ENCODE peak calls at places on chromosomes 3 and 15, in ten cellular contexts. S is thoracic aorta, R is kidney, I is cardiac muscle cell, Y is esophagus squamous epithelium, C is right cardiac atrium, J is heart right ventricle, M is stomach, H is SJSA1, P is uterus. D is an unnamed sample. For H3K4me1, the result is how much of the 10 kb centered on the place peaks cover.

GRCh38 chr3:14899993-14900618 is 47.3 kb upstream of the NR2C2 start:
- DNase-seq in Y (no peak), M (peak), R (no peak), J (no peak), I (no peak), P (no peak), C (no peak), S (no peak), H (no peak), D (no peak)

GRCh38 chr3:8793242-8793641 is 23.8 kb upstream of the OXTR start:
- DNase-seq in M (no peak), J (no peak), Y (no peak), S (no peak), P (no peak), C (no peak), R (no peak), I (peak), H (peak), D (no peak)

GRCh38 chr3:127682576-127682975 is 9.8 kb downstream of the ABTB1 start:
- DNase-seq in R (peak), I (no peak), S (no peak), Y (no peak), C (no peak), P (peak), J (no peak), M (peak), H (no peak), D (no peak)

GRCh38 chr15:100596792-100597191 is 5.2 kb downstream of the LINS1 start:
- DNase-seq in R (peak), M (peak), J (no peak), I (peak), Y (no peak), C (peak), S (peak), H (no peak), P (no peak), D (no peak)

GRCh38 chr3:176964656-176965055 is 232.6 kb downstream of the TBL1XR1 start:
- DNase-seq in Y (no peak), C (no peak), P (no peak), J (no peak), M (no peak), S (no peak), H (no peak), I (peak), R (no peak), D (no peak)

GRCh38 chr15:101149864-101150722 is 101.8 kb downstream of the CHSY1 start:
- DNase-seq in I (no peak), M (no peak), S (no peak), J (no peak), R (no peak), Y (no peak), P (no peak), H (no peak), C (no peak), D (no peak)

GRCh38 chr15:90376789-90377188 is 11.3 kb upstream of the IQGAP1 start:
- DNase-seq in P (no peak), M (peak), I (no peak), J (no peak), C (no peak), R (no peak), Y (no peak), H (no peak), S (no peak), D (peak)

GRCh38 chr3:112120485-112120836 is 12.6 kb downstream of the GCSAM start:
- DNase-seq in C (no peak), J (no peak), P (no peak), S (no peak), H (no peak), Y (no peak), R (no peak), I (no peak), M (no peak), D (no peak)

GRCh38 chr15:70281811-70282307 is 184.1 kb upstream of the TLE3 start:
- DNase-seq in S (no peak), C (no peak), J (no peak), H (peak), I (peak), P (no peak), R (no peak), M (no peak), Y (no peak), D (no peak)

GRCh38 chr3:16402451-16402850 is 111.0 kb downstream of the RFTN1 start:
- DNase-seq in P (no peak), Y (no peak), H (no peak), R (no peak), J (no peak), S (no peak), C (no peak), M (no peak), I (peak), D (no peak)

GRCh38 chr3:55000546-55000945 is 72.7 kb upstream of the LRTM1 start:
- DNase-seq in S (no peak), C (peak), P (no peak), R (no peak), J (no peak), H (peak), I (peak), M (no peak), Y (no peak), D (peak)

GRCh38 chr15:100438570-100438969 is 90.2 kb downstream of the CERS3 start:
- DNase-seq in Y (no peak), M (peak), S (no peak), R (no peak), J (peak), I (peak), C (peak), P (peak), H (no peak), D (peak)

GRCh38 chr3:4994144-4994730 is 15.0 kb downstream of the BHLHE40 start:
- DNase-seq in P (no peak), S (no peak), I (no peak), R (no peak), M (no peak), H (peak), Y (no peak), C (no peak), J (no peak), D (no peak)

GRCh38 chr15:42063122-42063848 is 31.1 kb downstream of the PLA2G4D start:
- DNase-seq in H (no peak), C (no peak), R (no peak), M (no peak), I (no peak), S (no peak), J (no peak), Y (no peak), P (no peak), D (no peak)

GRCh38 chr3:9183011-9183410 is 66.4 kb downstream of the SRGAP3 start:
- DNase-seq in P (no peak), C (no peak), S (no peak), Y (no peak), M (no peak), R (no peak), J (peak), H (no peak), I (no peak), D (no peak)

GRCh38 chr3:52536112-52536368 is 365 bp upstream of the UQCC5 start:
- DNase-seq in M (no peak), C (no peak), Y (no peak), S (no peak), H (no peak), P (no peak), R (no peak), J (no peak), I (no peak), D (no peak)

GRCh38 chr15:35784745-35785144 is 238.8 kb upstream of the DPH6 start:
- DNase-seq in P (no peak), J (no peak), R (no peak), I (peak), C (no peak), M (no peak), S (no peak), H (no peak), Y (no peak), D (no peak)

GRCh38 chr3:34957707-34958106 is 681.6 kb upstream of the ARPP21 start:
- DNase-seq in Y (no peak), M (no peak), P (no peak), C (no peak), J (no peak), H (no peak), I (peak), S (no peak), R (no peak), D (no peak)

GRCh38 chr3:160401301-160402095 is 2.0 kb downstream of the SMC4 start:
- DNase-seq in H (peak), Y (no peak), P (no peak), J (no peak), C (no peak), I (peak), R (no peak), S (no peak), M (peak), D (no peak)

GRCh38 chr15:41727143-41727542 is 47.1 kb upstream of the MAPKBP1 start:
- DNase-seq in S (no peak), R (no peak), P (no peak), I (peak), H (no peak), Y (no peak), M (no peak), J (no peak), C (no peak), D (no peak)

GRCh38 chr15:99447497-99448371 is 118.0 kb upstream of the MEF2A start:
- DNase-seq in M (peak), S (no peak), J (no peak), R (peak), P (no peak), I (peak), H (peak), C (no peak), Y (no peak), D (no peak)

GRCh38 chr15:61634837-61635236 is 405.7 kb upstream of the RORA start:
- DNase-seq in R (no peak), M (no peak), J (no peak), P (no peak), S (no peak), Y (no peak), H (no peak), I (no peak), C (no peak), D (no peak)

GRCh38 chr3:120449701-120450216 is 1.0 kb downstream of the FSTL1 start:
- DNase-seq in P (peak), H (peak), Y (no peak), R (no peak), C (no peak), I (peak), M (no peak), J (no peak), S (no peak), D (no peak)

GRCh38 chr3:190486201-190486865 is 27.6 kb upstream of the IL1RAP start:
- DNase-seq in Y (no peak), R (no peak), P (no peak), J (no peak), S (no peak), H (no peak), I (peak), M (no peak), C (no peak), D (no peak)

GRCh38 chr15:70376929-70377691 is 279.4 kb upstream of the TLE3 start:
- DNase-seq in H (peak), M (peak), I (peak), S (no peak), C (peak), Y (no peak), J (peak), R (no peak), P (peak), D (peak)

DNA sequence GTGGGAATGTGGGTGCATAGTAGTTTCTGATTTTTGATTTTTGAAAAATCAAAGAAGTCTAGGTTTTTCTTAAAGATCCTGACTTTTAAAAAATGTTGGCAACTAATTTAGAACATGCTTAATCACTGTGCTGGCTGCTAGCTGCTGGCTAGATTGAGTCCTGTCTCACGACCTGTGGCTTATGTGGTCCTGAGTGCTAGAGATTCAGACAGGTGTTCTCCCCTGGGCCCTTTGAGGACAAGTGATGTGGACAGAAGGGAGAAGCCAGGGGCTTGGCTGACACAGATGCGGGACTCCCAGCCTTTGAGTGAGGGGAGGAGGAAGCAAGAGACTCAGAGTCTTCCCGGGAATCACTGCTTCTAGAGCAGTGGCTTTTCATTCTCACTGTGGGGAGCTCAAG is 47.5 kb downstream of the CORO2B start:
- DNase-seq in M (no peak), Y (no peak), S (no peak), P (no peak), C (no peak), H (no peak), R (no peak), J (no peak), I (no peak), D (no peak)
- H3K4me1 ChIP-seq in M (under half), Y (under half), S (under half), P (under half), C (under half), H (under half), R (under half), J (under half), I (under half), D (under half)

GRCh38 chr3:23590424-23590823 is 215.3 kb upstream of the UBE2E1 start:
- DNase-seq in J (no peak), R (no peak), S (no peak), M (no peak), C (no peak), H (no peak), P (no peak), Y (no peak), I (no peak), D (no peak)
- H3K4me3 ChIP-seq in J (no peak), R (no peak), S (no peak), M (no peak), C (no peak), H (no peak), P (no peak), Y (no peak), I (no peak), D (no peak)

GRCh38 chr15:67085237-67085817 is 19.9 kb downstream of the SMAD3 start:
- DNase-seq in C (no peak), P (no peak), Y (no peak), S (no peak), J (no peak), M (no peak), H (no peak), I (no peak), R (no peak), D (no peak)
- H3K4me1 ChIP-seq in C (half or more), P (under half), Y (half or more), S (under half), J (under half), M (half or more), H (half or more), I (half or more), R (under half), D (half or more)

GRCh38 chr15:77633134-77633912 is 611 bp upstream of the LINGO1 start:
- DNase-seq in Y (peak), P (peak), J (peak), S (peak), C (peak), R (peak), H (peak), M (peak), I (peak), D (peak)
- H3K4me3 ChIP-seq in Y (peak), P (peak), J (peak), S (peak), C (peak), R (no peak), H (peak), M (peak), I (peak), D (peak)

DNA sequence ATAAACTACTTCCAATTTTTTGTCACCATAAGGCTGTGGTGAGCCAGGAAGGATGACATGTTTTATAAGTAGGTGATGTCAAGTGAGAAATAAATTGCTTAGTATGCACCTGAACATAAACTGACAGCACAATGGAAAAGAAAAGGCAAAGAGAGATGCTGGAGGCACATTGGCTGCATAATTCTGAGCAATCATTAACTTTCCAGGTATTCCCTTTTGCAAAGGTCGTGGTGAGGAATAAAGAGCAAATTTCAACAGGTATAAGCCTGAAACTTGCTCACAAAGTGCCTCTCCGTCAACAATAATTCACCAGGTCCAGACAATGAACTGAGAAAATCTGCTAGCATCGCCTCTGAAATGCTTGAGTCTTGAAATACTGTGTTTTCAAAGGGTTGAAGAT is 48.2 kb downstream of the ITGB5 start:
- DNase-seq in S (no peak), H (no peak), P (no peak), Y (no peak), J (no peak), C (no peak), I (no peak), M (no peak), R (no peak), D (no peak)
- H3K4me1 ChIP-seq in S (under half), H (under half), P (under half), Y (half or more), J (under half), C (under half), I (under half), M (under half), R (half or more), D (half or more)

DNA sequence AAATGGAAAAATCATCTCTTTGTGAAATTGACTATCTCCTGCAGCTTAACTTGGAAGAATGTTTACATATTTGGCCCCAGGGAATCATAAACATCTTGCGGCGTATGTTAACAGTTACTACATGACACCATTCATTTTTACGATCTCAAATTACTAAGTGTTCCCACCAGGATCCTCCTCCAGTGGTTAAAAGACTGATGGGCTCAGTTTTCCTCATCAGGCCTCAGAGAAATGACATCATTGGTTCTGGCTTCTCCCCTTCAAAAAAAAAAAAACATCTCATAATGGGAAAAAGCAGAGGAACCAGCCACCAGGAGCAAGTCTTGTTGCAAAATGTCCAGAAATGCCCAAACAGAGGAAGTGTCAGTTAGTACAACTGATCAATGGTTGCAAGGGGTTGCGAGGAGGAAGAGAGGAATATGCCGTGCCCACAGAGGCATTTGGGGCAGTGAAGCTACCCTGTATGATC is 70.5 kb upstream of the LIPC start:
- DNase-seq in M (no peak), H (no peak), I (peak), Y (no peak), P (no peak), J (no peak), C (no peak), R (no peak), S (no peak), D (no peak)
- H3K4me3 ChIP-seq in M (no peak), H (no peak), I (no peak), Y (no peak), P (no peak), J (no peak), C (no peak), R (no peak), S (no peak), D (no peak)

GRCh38 chr15:40329804-40330203 is 6.3 kb downstream of the INAFM2 start:
- DNase-seq in J (no peak), S (no peak), Y (no peak), M (no peak), I (peak), P (no peak), R (no peak), C (no peak), H (no peak), D (no peak)
- H3K4me1 ChIP-seq in J (under half), S (half or more), Y (half or more), M (under half), I (half or more), P (under half), R (under half), C (under half), H (half or more), D (under half)

GRCh38 chr3:197854596-197855343 is 63.7 kb downstream of the LRCH3 start:
- DNase-seq in S (no peak), R (no peak), C (no peak), P (no peak), Y (no peak), H (peak), I (peak), M (no peak), J (no peak), D (no peak)
- H3K4me3 ChIP-seq in S (no peak), R (no peak), C (no peak), P (no peak), Y (no peak), H (no peak), I (no peak), M (no peak), J (no peak), D (no peak)

D was measured in heart left ventricle.